ENCODE peak calls at places on chromosomes 13 and 19, in four cellular contexts. One of them, this sample, is unnamed.
A peak's percentile ranks its signal among the peaks of the same experiment; 100 is the strongest.

GRCh38 chr13:101258071-101258470 is 158.2 kb downstream of the NALCN start:
- DNase-seq in K562: no peak
- DNase-seq in HepG2: peak; percentile 9
- DNase-seq in GM12878: peak; percentile 66
- DNase-seq in this sample: peak; percentile 21

GRCh38 chr19:4304509-4305252 is at the start of gene FSD1:
- DNase-seq in K562: peak; percentile 96
- DNase-seq in HepG2: no peak
- DNase-seq in GM12878: no peak
- DNase-seq in this sample: peak; percentile 87

GRCh38 chr19:46299695-46300094 is 2.9 kb downstream of the HIF3A start:
- DNase-seq in K562: no peak
- DNase-seq in HepG2: no peak
- DNase-seq in GM12878: no peak
- DNase-seq in this sample: no peak

GRCh38 chr13:103510007-103510406 is 443.8 kb upstream of the SLC10A2 start:
- DNase-seq in K562: no peak
- DNase-seq in HepG2: no peak
- DNase-seq in GM12878: no peak
- DNase-seq in this sample: peak; percentile 11

GRCh38 chr19:35125270-35125717 is 9.6 kb downstream of the LGI4 start:
- DNase-seq in HepG2: no peak
- DNase-seq in K562: no peak
- DNase-seq in GM12878: no peak
- DNase-seq in this sample: no peak

GRCh38 chr13:108026671-108027410 is 188.5 kb downstream of the LIG4 start:
- DNase-seq in HepG2: no peak
- DNase-seq in GM12878: no peak
- DNase-seq in K562: no peak
- DNase-seq in this sample: no peak

GRCh38 chr19:31270897-31271568 is 78.2 kb downstream of the TSHZ3 start:
- DNase-seq in GM12878: no peak
- DNase-seq in K562: no peak
- DNase-seq in HepG2: no peak
- DNase-seq in this sample: no peak

GRCh38 chr13:87084192-87084591 is 587.0 kb upstream of the SLITRK5 start:
- DNase-seq in HepG2: no peak
- DNase-seq in GM12878: no peak
- DNase-seq in K562: no peak
- DNase-seq in this sample: no peak

GRCh38 chr13:21528616-21529015 is 69.5 kb upstream of the ZDHHC20 start:
- DNase-seq in HepG2: no peak
- DNase-seq in GM12878: no peak
- DNase-seq in K562: no peak
- DNase-seq in this sample: no peak

GRCh38 chr19:46221981-46222610 is 7.4 kb upstream of the IGFL1 start:
- DNase-seq in HepG2: no peak
- DNase-seq in K562: no peak
- DNase-seq in GM12878: no peak
- DNase-seq in this sample: peak; percentile 63

DNA sequence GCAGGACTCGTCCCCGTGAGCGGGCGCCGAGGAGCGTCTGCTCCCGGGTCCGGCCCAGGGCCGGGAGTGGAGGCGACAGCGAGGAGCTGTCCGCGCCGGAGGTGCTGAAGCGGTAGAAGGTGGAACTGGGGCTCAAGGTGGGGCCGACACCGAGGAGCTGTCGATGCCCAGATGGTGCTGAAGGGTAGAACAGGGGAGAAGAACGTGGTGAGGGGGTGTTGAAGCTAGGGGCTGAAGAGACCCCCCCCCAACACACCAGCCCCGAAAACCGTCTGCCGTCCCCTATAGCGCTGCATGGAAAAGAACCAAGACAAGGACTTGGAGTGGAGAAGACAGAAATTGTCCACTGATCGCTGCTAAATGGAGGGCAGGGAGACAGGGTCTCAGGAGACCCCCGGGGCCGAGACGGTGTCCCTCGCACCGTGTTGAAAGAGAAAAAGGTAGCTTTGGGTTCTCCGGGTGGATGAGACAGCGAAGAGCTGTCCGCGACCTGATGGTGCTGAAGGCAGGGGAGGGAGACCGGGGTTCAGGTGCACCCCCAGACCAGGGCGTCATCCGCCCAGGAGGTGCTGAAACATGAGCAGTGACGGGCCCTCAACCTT is 7.1 kb upstream of the PDE4C start:
- DNase-seq in GM12878: no peak
- DNase-seq in HepG2: peak; percentile 39
- DNase-seq in K562: peak; percentile 93
- DNase-seq in this sample: peak; percentile 93
- TF ChIP-seq NR2C2 in GM12878: no peak
- TF ChIP-seq NR2C2 in HepG2: peak; percentile 19
- TF ChIP-seq NR2C2 in K562: peak; percentile 84
- TF ChIP-seq NR2C2 in this sample: no peak

GRCh38 chr19:49910179-49910578 is 13.5 kb upstream of the IL4I1 start:
- DNase-seq in GM12878: no peak
- DNase-seq in K562: no peak
- DNase-seq in HepG2: no peak
- DNase-seq in this sample: no peak

GRCh38 chr19:49911381-49912145 is 14.9 kb upstream of the IL4I1 start:
- DNase-seq in GM12878: peak; percentile 83
- DNase-seq in HepG2: no peak
- DNase-seq in K562: no peak
- DNase-seq in this sample: no peak

GRCh38 chr19:49913720-49914119 is 15.3 kb upstream of the ATF5 start:
- DNase-seq in K562: no peak
- DNase-seq in HepG2: no peak
- DNase-seq in GM12878: no peak
- DNase-seq in this sample: no peak

GRCh38 chr19:49915271-49915670 is 13.7 kb upstream of the ATF5 start:
- DNase-seq in HepG2: no peak
- DNase-seq in K562: no peak
- DNase-seq in GM12878: no peak
- DNase-seq in this sample: no peak

DNA sequence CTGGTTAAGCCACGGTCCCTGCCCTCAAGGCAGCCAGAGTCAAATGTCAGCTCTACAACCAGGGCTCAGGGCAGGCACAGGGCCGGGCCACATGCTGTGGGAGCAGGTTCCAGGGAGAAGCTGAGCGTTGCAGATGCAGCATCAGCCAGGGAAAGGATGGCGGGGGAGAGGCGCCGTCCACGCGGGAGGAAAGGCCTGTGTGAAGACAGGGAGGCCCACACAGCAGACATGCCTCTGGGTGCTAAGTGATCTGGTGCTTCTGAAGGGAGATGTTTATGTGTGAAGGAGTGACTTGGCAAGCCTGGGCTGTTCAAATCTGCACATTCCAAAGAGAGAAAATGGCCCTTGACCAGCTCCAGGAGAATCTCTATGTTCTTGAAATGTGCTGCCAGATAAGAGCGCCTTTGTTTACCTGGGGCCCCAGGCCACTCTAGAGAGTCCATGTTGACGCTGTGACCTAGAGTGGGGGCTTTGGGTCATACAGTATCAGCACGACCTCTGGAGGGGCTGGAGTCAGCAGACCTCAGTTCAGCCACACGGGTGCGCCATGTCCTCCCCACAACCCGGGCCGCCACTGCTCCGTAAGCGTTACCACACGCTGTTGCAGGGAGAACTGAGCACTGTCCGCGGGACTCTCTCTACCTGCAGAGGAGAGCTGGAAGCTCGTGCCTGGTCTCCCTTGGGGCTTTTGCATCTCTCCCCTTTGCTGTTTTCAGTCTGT is 15.9 kb upstream of the ATF5 start:
- DNase-seq in K562: peak; percentile 52
- DNase-seq in GM12878: no peak
- DNase-seq in HepG2: peak; percentile 44
- DNase-seq in this sample: peak; percentile 66
- TF ChIP-seq USF2 in K562: no peak
- TF ChIP-seq USF2 in GM12878: no peak
- TF ChIP-seq USF2 in HepG2: no peak
- TF ChIP-seq USF2 in this sample: no peak

GRCh38 chr13:96575423-96576320 is 418.6 kb downstream of the OXGR1 start:
- DNase-seq in K562: no peak
- DNase-seq in GM12878: no peak
- DNase-seq in HepG2: no peak
- DNase-seq in this sample: no peak
- TF ChIP-seq ATF3 in K562: no peak
- TF ChIP-seq ATF3 in GM12878: no peak
- TF ChIP-seq ATF3 in HepG2: no peak
- TF ChIP-seq ATF3 in this sample: no peak

GRCh38 chr13:114152831-114153371 is 20.5 kb upstream of the RASA3 start:
- DNase-seq in K562: no peak
- DNase-seq in HepG2: no peak
- DNase-seq in GM12878: no peak
- DNase-seq in this sample: no peak
- TF ChIP-seq NR2C2 in K562: no peak
- TF ChIP-seq NR2C2 in HepG2: no peak
- TF ChIP-seq NR2C2 in GM12878: no peak
- TF ChIP-seq NR2C2 in this sample: no peak

GRCh38 chr19:7985481-7985911 is 19.9 kb downstream of the ELAVL1 start:
- DNase-seq in GM12878: no peak
- DNase-seq in HepG2: no peak
- DNase-seq in K562: no peak
- DNase-seq in this sample: no peak
- TF ChIP-seq USF2 in GM12878: no peak
- TF ChIP-seq USF2 in HepG2: no peak
- TF ChIP-seq USF2 in K562: no peak
- TF ChIP-seq USF2 in this sample: no peak

GRCh38 chr13:113207890-113208423 is 512 bp downstream of the PCID2 start:
- DNase-seq in HepG2: peak; percentile 26
- DNase-seq in GM12878: no peak
- DNase-seq in K562: no peak
- DNase-seq in this sample: peak; percentile 50

GRCh38 chr13:113202912-113203311 is 5.6 kb downstream of the PCID2 start:
- DNase-seq in GM12878: no peak
- DNase-seq in HepG2: no peak
- DNase-seq in K562: no peak
- DNase-seq in this sample: no peak

GRCh38 chr13:113203507-113204377 is 4.7 kb downstream of the PCID2 start:
- DNase-seq in K562: no peak
- DNase-seq in HepG2: no peak
- DNase-seq in GM12878: no peak
- DNase-seq in this sample: no peak

GRCh38 chr13:113204378-113204734 is 4.1 kb downstream of the PCID2 start:
- DNase-seq in GM12878: no peak
- DNase-seq in HepG2: no peak
- DNase-seq in K562: no peak
- DNase-seq in this sample: no peak

GRCh38 chr13:113205428-113205931 is 3.0 kb downstream of the PCID2 start:
- DNase-seq in HepG2: no peak
- DNase-seq in K562: no peak
- DNase-seq in GM12878: no peak
- DNase-seq in this sample: no peak
- TF ChIP-seq ATF3 in HepG2: no peak
- TF ChIP-seq ATF3 in K562: peak; percentile 65
- TF ChIP-seq ATF3 in GM12878: no peak
- TF ChIP-seq ATF3 in this sample: no peak

GRCh38 chr13:106532111-106532929 is 3.1 kb downstream of the EFNB2 start:
- DNase-seq in K562: no peak
- DNase-seq in GM12878: no peak
- DNase-seq in HepG2: no peak
- DNase-seq in this sample: no peak
- TF ChIP-seq NR2C2 in K562: no peak
- TF ChIP-seq NR2C2 in GM12878: no peak
- TF ChIP-seq NR2C2 in HepG2: no peak
- TF ChIP-seq NR2C2 in this sample: no peak

GRCh38 chr19:39307822-39308530 is 11.8 kb downstream of the IFNL1 start:
- DNase-seq in K562: no peak
- DNase-seq in GM12878: no peak
- DNase-seq in HepG2: no peak
- DNase-seq in this sample: peak; percentile 66

GRCh38 chr19:39306075-39306474 is 9.9 kb downstream of the IFNL1 start:
- DNase-seq in HepG2: no peak
- DNase-seq in GM12878: no peak
- DNase-seq in K562: no peak
- DNase-seq in this sample: no peak

GRCh38 chr19:39310558-39311311 is 9.9 kb downstream of the LRFN1 start:
- DNase-seq in HepG2: no peak
- DNase-seq in GM12878: no peak
- DNase-seq in K562: peak; percentile 90
- DNase-seq in this sample: peak; percentile 46

GRCh38 chr19:39307233-39307821 is 11.1 kb downstream of the IFNL1 start:
- DNase-seq in GM12878: no peak
- DNase-seq in K562: peak; percentile 58
- DNase-seq in HepG2: no peak
- DNase-seq in this sample: peak; percentile 80

DNA sequence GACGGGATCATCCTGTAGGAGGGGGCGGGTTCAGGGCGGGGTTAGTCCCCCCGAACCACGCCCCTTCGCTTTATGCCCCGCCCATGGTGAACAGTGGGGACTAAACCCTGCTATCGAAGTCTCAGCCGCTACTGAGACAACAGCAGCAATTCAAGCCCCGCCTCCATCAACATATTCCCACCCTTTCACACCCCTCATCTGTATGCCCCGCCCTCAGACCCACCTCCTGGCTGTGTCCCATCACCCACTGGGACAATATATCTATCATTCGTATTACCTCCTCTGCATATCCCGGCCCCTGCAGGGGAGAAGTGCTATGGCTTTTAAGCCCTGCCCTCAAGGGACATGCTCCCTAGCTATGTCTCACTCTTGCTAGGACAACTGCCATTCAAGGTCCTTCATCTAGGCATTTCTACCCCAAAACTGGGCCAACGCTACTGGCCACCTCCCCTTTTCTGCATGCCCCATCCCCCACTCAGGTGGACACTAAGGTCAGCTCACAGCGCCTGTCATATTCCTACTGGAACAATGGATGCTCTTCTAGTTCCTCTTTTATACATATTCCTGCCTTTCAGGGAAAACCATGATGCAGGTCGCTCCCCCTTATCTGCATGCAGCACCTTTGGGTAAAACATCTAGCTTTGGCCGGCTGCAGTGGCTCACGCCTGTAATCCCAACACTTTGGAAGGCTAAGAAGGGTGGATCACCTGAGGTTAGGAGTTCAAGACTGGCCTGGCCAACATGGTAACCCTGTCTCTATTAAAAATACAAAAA is 11.9 kb downstream of the LRFN1 start:
- DNase-seq in HepG2: no peak
- DNase-seq in K562: peak; percentile 82
- DNase-seq in GM12878: no peak
- DNase-seq in this sample: peak; percentile 92
- TF ChIP-seq USF2 in HepG2: no peak
- TF ChIP-seq USF2 in K562: no peak
- TF ChIP-seq USF2 in GM12878: no peak
- TF ChIP-seq USF2 in this sample: no peak

GRCh38 chr13:111939285-111940278 is 127.4 kb upstream of the SOX1 start:
- DNase-seq in GM12878: no peak
- DNase-seq in HepG2: no peak
- DNase-seq in K562: no peak
- DNase-seq in this sample: no peak
- TF ChIP-seq ATF3 in GM12878: no peak
- TF ChIP-seq ATF3 in HepG2: no peak
- TF ChIP-seq ATF3 in K562: no peak
- TF ChIP-seq ATF3 in this sample: no peak